ENCODE peak calls at places on chromosomes 4 and X, in four cellular contexts. Z, O, G and P are unnamed samples.

GRCh38 chrX:94600077-94600476 is 926.1 kb downstream of the FAM133A start:
- DNase-seq in Z (no peak), O (peak; percentile 38), G (peak; percentile 43), P (no peak)

GRCh38 chr4:5758741-5759140 is 47.7 kb downstream of the EVC start:
- DNase-seq in Z (peak; percentile 97), G (no peak), O (peak; percentile 85), P (no peak)

GRCh38 chr4:77579406-77580076 is 26.1 kb upstream of the CXCL13 start:
- DNase-seq in O (peak; percentile 23), G (no peak), Z (peak; percentile 90), P (no peak)

GRCh38 chr4:61795998-61796397 is 595.9 kb downstream of the ADGRL3 start:
- DNase-seq in O (no peak), Z (no peak), G (no peak), P (no peak)

GRCh38 chrX:17812763-17813162 is 48.3 kb downstream of the RAI2 start:
- DNase-seq in G (no peak), Z (no peak), O (peak; percentile 9), P (no peak)

GRCh38 chrX:74458738-74459137 is 37.4 kb downstream of the SLC16A2 start:
- DNase-seq in G (no peak), Z (peak; percentile 72), O (peak; percentile 37), P (no peak)

GRCh38 chr4:57077550-57078311 is 32.5 kb downstream of the IGFBP7 start:
- DNase-seq in G (no peak), Z (peak; percentile 68), O (peak; percentile 86), P (no peak)

GRCh38 chr4:177509346-177509745 is 67.1 kb upstream of the AGA start:
- DNase-seq in Z (no peak), O (no peak), G (no peak), P (no peak)

GRCh38 chr4:170111546-170111945 is 21.8 kb upstream of the AADAT start:
- DNase-seq in Z (no peak), O (no peak), G (no peak), P (no peak)

GRCh38 chr4:170110290-170110672 is 20.5 kb upstream of the AADAT start:
- DNase-seq in Z (no peak), G (no peak), O (no peak), P (no peak)

GRCh38 chr4:170109586-170110289 is 20.0 kb upstream of the AADAT start:
- DNase-seq in Z (no peak), O (no peak), G (no peak), P (no peak)

GRCh38 chr4:170111100-170111499 is 21.3 kb upstream of the AADAT start:
- DNase-seq in G (no peak), O (no peak), Z (no peak), P (no peak)

GRCh38 chr4:170114636-170115035 is 24.9 kb upstream of the AADAT start:
- DNase-seq in O (no peak), Z (no peak), G (no peak), P (no peak)
- TF ChIP-seq CTCF in O (no peak), Z (no peak), G (no peak), P (no peak)

GRCh38 chr4:138870739-138871633 is 144.6 kb upstream of the NOCT start:
- DNase-seq in O (peak; percentile 67), Z (peak; percentile 62), G (no peak), P (peak; percentile 80)
- TF ChIP-seq CTCF in O (peak; percentile 69), Z (peak; percentile 94), G (peak; percentile 88), P (peak; percentile 51)

GRCh38 chr4:94635172-94635571 is 122.6 kb upstream of the BMPR1B start:
- DNase-seq in G (no peak), O (no peak), Z (peak; percentile 53), P (no peak)
- TF ChIP-seq CTCF in G (no peak), O (no peak), Z (no peak), P (no peak)

GRCh38 chrX:145213504-145213903 is 33.8 kb upstream of the SPANXN1 start:
- DNase-seq in O (peak; percentile 19), G (no peak), Z (no peak), P (no peak)
- TF ChIP-seq CTCF in O (peak; percentile 8), G (no peak), Z (peak; percentile 50), P (no peak)

DNA sequence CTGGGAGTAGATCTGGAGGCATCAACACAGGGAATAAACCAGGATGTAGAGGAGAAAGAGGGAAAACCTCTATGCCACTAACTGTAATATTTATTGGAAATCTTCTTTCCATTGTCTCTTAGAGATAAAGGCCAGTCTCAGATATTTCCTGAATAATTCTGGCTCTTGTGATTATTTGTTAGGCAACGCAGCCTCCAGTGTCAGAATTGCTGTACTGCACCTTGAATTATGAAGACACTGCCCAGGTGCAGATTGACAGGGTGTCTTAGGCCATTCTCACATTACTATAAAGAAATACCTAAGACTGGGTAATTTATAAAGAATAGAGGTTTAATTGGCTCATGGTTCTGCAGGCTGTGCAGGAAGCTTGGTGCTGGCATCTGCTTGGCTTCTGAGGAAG is 100.7 kb upstream of the ZDHHC15 start:
- DNase-seq in G (no peak), Z (no peak), O (peak; percentile 1), P (no peak)
- TF ChIP-seq CTCF in G (no peak), Z (no peak), O (no peak), P (no peak)

GRCh38 chrX:15107367-15107988 is 162.4 kb downstream of the ASB9 start:
- DNase-seq in Z (no peak), G (no peak), O (peak; percentile 18), P (no peak)
- TF ChIP-seq CTCF in Z (no peak), G (no peak), O (peak; percentile 18), P (no peak)

GRCh38 chrX:132463411-132463810 is 25.4 kb downstream of the MBNL3 start:
- DNase-seq in Z (no peak), G (no peak), O (peak; percentile 39), P (peak; percentile 61)
- TF ChIP-seq CTCF in Z (peak; percentile 68), G (peak; percentile 44), O (peak; percentile 22), P (peak; percentile 53)